ENCODE peak calls at places on chromosomes 4 and X, in five cellular contexts. S, B, I, T and L are unnamed samples.

GRCh38 chr4:187770345-187770744 is 225.2 kb upstream of the ZFP42 start:
- DNase-seq in T (no peak), B (no peak), I (no peak), S (no peak), L (no peak)

GRCh38 chr4:64158648-64159326 is 250.5 kb downstream of the TECRL start:
- DNase-seq in B (no peak), S (peak; percentile 30), T (peak; percentile 43), I (peak; percentile 1), L (peak; percentile 82)

GRCh38 chrX:44874481-44875184 is 1.6 kb downstream of the KDM6A start:
- DNase-seq in B (no peak), S (peak; percentile 64), I (no peak), T (peak; percentile 19), L (peak; percentile 53)

GRCh38 chr4:3628868-3629175 is 96.6 kb upstream of the LRPAP1 start:
- DNase-seq in I (no peak), S (no peak), B (no peak), T (no peak), L (no peak)

GRCh38 chrX:1433646-1434357 is 18.9 kb downstream of the ASMTL start:
- DNase-seq in T (peak; percentile 8), S (no peak), I (no peak), B (no peak), L (no peak)

GRCh38 chr4:133152801-133153526 is 3.9 kb downstream of the PCDH10 start:
- DNase-seq in I (no peak), T (no peak), S (no peak), B (no peak), L (no peak)

GRCh38 chrX:153587342-153587741 is 11.6 kb downstream of the CCNQ start:
- DNase-seq in S (no peak), I (no peak), T (no peak), B (no peak), L (no peak)

GRCh38 chrX:134538316-134538715 is 78.4 kb downstream of the HPRT1 start:
- DNase-seq in S (no peak), T (no peak), I (no peak), B (no peak), L (no peak)

GRCh38 chr4:32128549-32128948 is 1408.4 kb downstream of the PCDH7 start:
- DNase-seq in B (no peak), I (no peak), T (no peak), S (no peak), L (no peak)

GRCh38 chr4:101993002-101993840 is 202.7 kb downstream of the BANK1 start:
- DNase-seq in T (no peak), S (no peak), I (no peak), B (no peak), L (no peak)

GRCh38 chr4:145839151-145839550 is 99.5 kb downstream of the ZNF827 start:
- DNase-seq in I (no peak), T (no peak), S (no peak), B (no peak), L (no peak)

GRCh38 chr4:124266706-124267105 is 445.8 kb downstream of the ANKRD50 start:
- DNase-seq in B (no peak), S (no peak), I (no peak), T (no peak), L (no peak)

GRCh38 chrX:2697741-2698294 is 6.7 kb downstream of the CD99 start:
- DNase-seq in B (no peak), S (no peak), T (no peak), I (no peak), L (no peak)

GRCh38 chr4:120841580-120841979 is 80.9 kb downstream of the PRDM5 start:
- DNase-seq in T (no peak), B (no peak), I (no peak), S (no peak), L (no peak)

GRCh38 chr4:10093801-10094552 is 22.6 kb downstream of the WDR1 start:
- DNase-seq in I (peak; percentile 91), T (no peak), B (no peak), S (no peak), L (no peak)

GRCh38 chr4:126271266-126271665 is 956.5 kb downstream of the FAT4 start:
- DNase-seq in S (no peak), I (no peak), B (no peak), T (no peak), L (no peak)

GRCh38 chr4:10011885-10012284 is 9.4 kb downstream of the SLC2A9 start:
- DNase-seq in B (no peak), T (no peak), S (no peak), I (no peak), L (no peak)

GRCh38 chr4:184792950-184793555 is 32.7 kb downstream of the ACSL1 start:
- DNase-seq in T (peak; percentile 54), I (peak; percentile 84), B (no peak), S (no peak), L (peak; percentile 93)

GRCh38 chr4:833156-833555 is 7.2 kb upstream of the CPLX1 start:
- DNase-seq in B (peak; percentile 25), T (no peak), I (no peak), S (no peak), L (no peak)

GRCh38 chrX:47628980-47629379 is 750 bp downstream of the CFP start:
- DNase-seq in S (no peak), T (no peak), I (no peak), B (no peak), L (peak; percentile 35)

GRCh38 chr4:143202824-143203223 is 18.1 kb downstream of the USP38 start:
- DNase-seq in S (no peak), T (no peak), B (no peak), I (no peak), L (peak; percentile 22)

GRCh38 chr4:16360694-16361262 is 134.5 kb upstream of the TAPT1 start:
- DNase-seq in B (no peak), T (no peak), S (no peak), I (no peak), L (no peak)

GRCh38 chr4:55725057-55725456 is 89.0 kb upstream of the NMU start:
- DNase-seq in S (no peak), I (no peak), B (no peak), T (no peak), L (no peak)

GRCh38 chr4:42671431-42672194 is 14.7 kb upstream of the ATP8A1 start:
- DNase-seq in S (no peak), T (no peak), I (no peak), B (no peak), L (no peak)

GRCh38 chrX:25810202-25810601 is 327.9 kb upstream of the MAGEB18 start:
- DNase-seq in T (no peak), I (no peak), S (no peak), B (no peak), L (peak; percentile 42)

GRCh38 chrX:30364229-30364628 is 55.0 kb upstream of the NR0B1 start:
- DNase-seq in B (no peak), T (no peak), I (no peak), S (no peak), L (no peak)

GRCh38 chrX:149145845-149146285 is 359.2 kb downstream of the IDS start:
- DNase-seq in B (no peak), I (no peak), T (no peak), S (no peak), L (peak; percentile 16)

GRCh38 chrX:13050151-13050550 is 5.7 kb upstream of the FAM9C start:
- DNase-seq in T (no peak), B (no peak), S (no peak), I (no peak), L (no peak)

GRCh38 chrX:138298268-138298667 is 413.2 kb downstream of the FGF13 start:
- DNase-seq in I (no peak), S (no peak), T (no peak), B (no peak), L (peak; percentile 1)
- TF ChIP-seq CTCF in I (no peak), S (no peak), T (peak; percentile 26), B (peak; percentile 19), L (no peak)

DNA sequence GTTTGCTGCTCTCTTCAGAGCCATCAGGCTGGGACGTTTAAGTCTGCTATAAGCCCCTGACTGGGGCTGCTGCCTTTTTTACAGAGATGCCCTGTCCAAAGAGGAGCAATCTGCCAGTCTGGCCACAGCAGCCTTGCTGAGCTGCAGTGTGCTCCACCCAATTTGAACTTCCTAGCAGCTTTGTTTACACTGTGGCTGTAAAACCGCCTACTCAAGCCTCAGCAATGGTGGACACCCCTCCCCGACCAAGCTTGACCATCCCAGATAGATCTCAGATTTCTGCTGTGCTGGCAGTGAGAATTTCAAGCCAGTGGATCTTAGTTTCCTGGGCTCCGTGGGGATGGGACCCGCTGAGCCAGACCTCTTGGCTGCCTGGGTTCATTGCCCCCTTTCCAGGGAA is 40.7 kb downstream of the SPATA18 start:
- DNase-seq in S (no peak), I (no peak), B (no peak), T (no peak), L (no peak)
- TF ChIP-seq CTCF in S (no peak), I (no peak), B (no peak), T (no peak), L (no peak)

GRCh38 chrX:150507251-150507856 is 61.1 kb upstream of the MTM1 start:
- DNase-seq in I (no peak), B (no peak), T (peak; percentile 35), S (no peak), L (no peak)
- TF ChIP-seq CTCF in I (no peak), B (no peak), T (no peak), S (no peak), L (no peak)

GRCh38 chr4:15043226-15043625 is 40.9 kb downstream of the CPEB2 start:
- DNase-seq in T (no peak), S (no peak), B (no peak), I (no peak), L (peak; percentile 57)
- TF ChIP-seq CTCF in T (no peak), S (no peak), B (no peak), I (peak; percentile 4), L (no peak)

GRCh38 chr4:159384619-159385018 is 281.7 kb downstream of the RAPGEF2 start:
- DNase-seq in I (no peak), S (no peak), B (no peak), T (no peak), L (no peak)
- TF ChIP-seq CTCF in I (peak; percentile 33), S (no peak), B (no peak), T (no peak), L (no peak)

GRCh38 chrX:18415386-18415785 is 10.0 kb upstream of the CDKL5 start:
- DNase-seq in T (no peak), I (no peak), S (no peak), B (no peak), L (no peak)

GRCh38 chrX:18406531-18407266 is 18.7 kb upstream of the CDKL5 start:
- DNase-seq in T (no peak), I (no peak), B (no peak), S (no peak), L (no peak)

DNA sequence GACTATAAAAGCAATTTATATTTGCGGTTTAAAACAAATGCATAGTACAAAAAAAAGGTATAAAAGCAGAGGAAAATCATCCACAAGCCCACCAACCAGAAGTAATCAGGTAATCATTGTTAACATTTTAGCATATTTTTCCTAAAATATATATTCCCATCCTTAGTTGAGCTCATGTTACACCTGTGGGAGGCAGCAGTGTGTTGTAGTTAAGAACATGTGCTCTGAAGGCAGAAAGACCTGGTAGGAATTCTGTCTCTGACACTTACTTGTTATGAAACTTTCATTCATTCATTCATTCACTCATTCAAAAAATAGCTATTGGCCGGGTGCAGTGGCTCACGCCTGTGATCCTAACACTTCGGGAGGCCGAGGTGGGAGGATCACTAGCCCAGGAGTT is 15.4 kb upstream of the CDKL5 start:
- DNase-seq in I (no peak), T (no peak), S (no peak), B (no peak), L (peak; percentile 55)
- TF ChIP-seq CTCF in I (peak; percentile 42), T (peak; percentile 44), S (no peak), B (peak; percentile 32), L (peak; percentile 44)